ENCODE peak calls at places on chromosome 1, in eight cellular contexts. O is HCEC 1CT, P is GM12865, K is foreskin melanocyte, C is SK-N-SH, Y is T-helper 2 cell, D is EL, N is right lobe of liver. S is an unnamed sample.

GRCh38 chr1:6859415-6860343 is 74.4 kb downstream of the CAMTA1 start:
- DNase-seq in O (peak; percentile 95), N (no peak), C (no peak), D (peak; percentile 97), K (peak; percentile 82), P (no peak), Y (no peak), S (no peak)

GRCh38 chr1:4170953-4171352 is 270.9 kb upstream of the C1orf174 start:
- DNase-seq in N (no peak), C (no peak), Y (no peak), P (no peak), D (no peak), O (no peak), K (no peak), S (no peak)

GRCh38 chr1:94067196-94067595 is 53.8 kb downstream of the ABCA4 start:
- DNase-seq in P (no peak), N (no peak), C (no peak), K (no peak), D (peak; percentile 52), Y (no peak), O (peak; percentile 58), S (no peak)

GRCh38 chr1:208410409-208410808 is 166.2 kb upstream of the PLXNA2 start:
- DNase-seq in O (no peak), Y (no peak), C (peak; percentile 59), K (no peak), D (no peak), P (no peak), N (no peak), S (no peak)

GRCh38 chr1:186681806-186682205 is 1.6 kb upstream of the PTGS2 start:
- DNase-seq in O (peak; percentile 71), C (no peak), N (no peak), P (no peak), Y (no peak), K (no peak), D (peak; percentile 18), S (no peak)

GRCh38 chr1:232250838-232251237 is 379.1 kb downstream of the SIPA1L2 start:
- DNase-seq in Y (no peak), P (no peak), D (no peak), C (no peak), O (no peak), N (no peak), K (no peak), S (no peak)

GRCh38 chr1:50209749-50210148 is 101.0 kb downstream of the ELAVL4 start:
- DNase-seq in C (no peak), N (no peak), Y (no peak), O (no peak), D (no peak), K (no peak), P (no peak), S (no peak)

GRCh38 chr1:204728456-204728855 is 42.9 kb upstream of the LRRN2 start:
- DNase-seq in D (no peak), P (no peak), O (no peak), Y (no peak), N (no peak), K (no peak), C (no peak), S (no peak)

GRCh38 chr1:182268659-182269058 is 122.9 kb downstream of the GLUL start:
- DNase-seq in D (no peak), C (no peak), P (no peak), Y (no peak), O (no peak), K (no peak), N (no peak), S (no peak)

GRCh38 chr1:45134468-45134873 is 71.9 kb downstream of the ZSWIM5 start:
- DNase-seq in K (peak; percentile 10), C (no peak), N (no peak), Y (no peak), P (no peak), D (no peak), O (no peak), S (no peak)

GRCh38 chr1:22024485-22025367 is 23.3 kb downstream of the CELA3A start:
- DNase-seq in P (peak; percentile 84), D (peak; percentile 86), C (peak; percentile 64), O (peak; percentile 69), K (peak; percentile 86), N (peak; percentile 65), Y (peak; percentile 72), S (peak; percentile 84)

GRCh38 chr1:89781494-89782126 is 39.2 kb upstream of the LRRC8D start:
- DNase-seq in C (no peak), K (no peak), D (no peak), O (no peak), N (no peak), P (peak; percentile 85), Y (peak; percentile 39), S (peak; percentile 15)

GRCh38 chr1:219179293-219179692 is 5.6 kb downstream of the LYPLAL1 start:
- DNase-seq in Y (no peak), P (no peak), K (no peak), O (peak; percentile 55), D (no peak), N (no peak), C (no peak), S (no peak)

GRCh38 chr1:52633291-52633754 is 355 bp downstream of the SHISAL2A start:
- DNase-seq in Y (peak; percentile 5), D (peak; percentile 18), P (peak; percentile 37), N (no peak), O (no peak), C (no peak), K (no peak), S (no peak)

GRCh38 chr1:175095978-175096611 is 28.5 kb downstream of the TNN start:
- DNase-seq in O (no peak), N (no peak), C (no peak), K (no peak), D (no peak), P (no peak), Y (no peak), S (no peak)

GRCh38 chr1:204651843-204652421 is 33.6 kb downstream of the LRRN2 start:
- DNase-seq in P (no peak), K (no peak), C (peak; percentile 41), Y (no peak), D (no peak), N (no peak), O (no peak), S (no peak)

GRCh38 chr1:221327954-221328353 is 413.9 kb downstream of the DUSP10 start:
- DNase-seq in D (no peak), K (no peak), O (no peak), N (no peak), Y (no peak), C (peak; percentile 50), P (no peak), S (no peak)

GRCh38 chr1:23660671-23661070 is 30.9 kb upstream of the RPL11 start:
- DNase-seq in C (no peak), Y (no peak), N (no peak), K (no peak), P (no peak), O (no peak), D (no peak), S (no peak)

GRCh38 chr1:56406821-56407220 is 172.5 kb downstream of the PLPP3 start:
- DNase-seq in O (no peak), K (no peak), C (no peak), D (no peak), N (no peak), P (no peak), Y (no peak), S (no peak)

GRCh38 chr1:156124557-156125483 is 10.3 kb downstream of the LMNA start:
- DNase-seq in C (no peak), Y (no peak), O (peak; percentile 52), N (no peak), D (no peak), P (peak; percentile 69), K (no peak), S (peak; percentile 54)

S was measured in T-helper 22 cell.